ENCODE peak calls at places on chromosomes 16 and 17, in six cellular contexts. M is H9, Y is IMR-90, E is H1, F is mesenchymal stem cell, H is neuronal stem cell. J is an unnamed sample.
A peak's percentile ranks its signal among the peaks of the same experiment; 100 is the strongest.

GRCh38 chr16:68344252-68344651 is 33.4 kb downstream of the PRMT7 start:
- DNase-seq in M (no peak), Y (no peak), E (no peak), F (no peak), H (no peak), J (no peak)

GRCh38 chr17:7312432-7313027 is 2.6 kb downstream of the GPS2 start:
- DNase-seq in M (no peak), Y (no peak), E (no peak), F (no peak), H (no peak), J (no peak)

GRCh38 chr16:54175169-54175551 is 111.4 kb downstream of the IRX3 start:
- DNase-seq in M (no peak), Y (no peak), E (no peak), F (no peak), H (no peak), J (no peak)

GRCh38 chr16:86566966-86567700 is 504 bp downstream of the FOXC2 start:
- DNase-seq in M (peak; percentile 67), Y (peak; percentile 62), E (no peak), F (peak; percentile 75), H (no peak), J (no peak)

GRCh38 chr16:83356266-83356665 is 451.5 kb upstream of the HSBP1 start:
- DNase-seq in M (peak; percentile 35), Y (peak; percentile 65), E (no peak), F (peak; percentile 53), H (peak; percentile 39), J (no peak)

GRCh38 chr17:68570531-68570930 is 30.6 kb downstream of the FAM20A start:
- DNase-seq in M (no peak), Y (no peak), E (no peak), F (no peak), H (no peak), J (no peak)

GRCh38 chr16:19912445-19913305 is 28.0 kb upstream of the GPRC5B start:
- DNase-seq in M (no peak), Y (peak; percentile 64), E (no peak), F (peak; percentile 25), H (no peak), J (no peak)

GRCh38 chr17:32461853-32462617 is 17.7 kb downstream of the PSMD11 start:
- DNase-seq in M (peak; percentile 66), Y (peak; percentile 52), E (no peak), F (peak; percentile 75), H (peak; percentile 45), J (peak; percentile 68)

GRCh38 chr16:86667035-86667434 is 88.7 kb downstream of the FOXL1 start:
- DNase-seq in M (no peak), Y (no peak), E (no peak), F (no peak), H (no peak), J (no peak)

GRCh38 chr17:77681820-77682219 is 276.7 kb upstream of the TNRC6C start:
- DNase-seq in M (peak; percentile 21), Y (peak; percentile 1), E (no peak), F (no peak), H (no peak), J (no peak)

GRCh38 chr16:13935408-13935807 is 15.5 kb downstream of the ERCC4 start:
- DNase-seq in M (peak; percentile 71), Y (no peak), E (no peak), F (no peak), H (peak; percentile 27), J (no peak)

GRCh38 chr17:73591278-73592078 is 52.8 kb downstream of the SDK2 start:
- DNase-seq in M (no peak), Y (no peak), E (no peak), F (no peak), H (no peak), J (peak; percentile 5)

GRCh38 chr16:24493859-24494258 is 45.5 kb upstream of the RBBP6 start:
- DNase-seq in M (no peak), Y (no peak), E (no peak), F (no peak), H (no peak), J (peak; percentile 58)

GRCh38 chr17:4136373-4136772 is 6.5 kb downstream of the ZZEF1 start:
- DNase-seq in M (no peak), Y (peak; percentile 37), E (no peak), F (no peak), H (no peak), J (no peak)

GRCh38 chr16:80274576-80275191 is 266.1 kb upstream of the DYNLRB2 start:
- DNase-seq in M (no peak), Y (peak; percentile 81), E (no peak), F (no peak), H (peak; percentile 39), J (no peak)

GRCh38 chr17:77332034-77332971 is 191.5 kb downstream of the SEC14L1 start:
- DNase-seq in M (no peak), Y (no peak), E (no peak), F (peak; percentile 14), H (no peak), J (peak; percentile 43)

GRCh38 chr17:12790806-12791148 is 1.5 kb downstream of the ARHGAP44 start:
- DNase-seq in M (no peak), Y (no peak), E (no peak), F (no peak), H (no peak), J (peak; percentile 8)

GRCh38 chr17:50668025-50668837 is 33.5 kb downstream of the ABCC3 start:
- DNase-seq in M (no peak), Y (peak; percentile 41), E (no peak), F (no peak), H (no peak), J (no peak)
- H3K27ac ChIP-seq in M (no peak overlapping the region), Y (peak overlapping the region; percentile 48), E (no peak overlapping the region), F (no peak overlapping the region), H (no peak overlapping the region), J (no peak overlapping the region)

GRCh38 chr16:66278604-66279262 is 87.8 kb upstream of the CDH5 start:
- DNase-seq in M (peak; percentile 49), Y (no peak), E (no peak), F (no peak), H (no peak), J (peak; percentile 87)
- H3K14ac ChIP-seq in M (no peak overlapping the region), Y (no peak overlapping the region), E (no peak overlapping the region), F (no peak overlapping the region), H (no peak overlapping the region), J (peak overlapping the region; percentile 43)

GRCh38 chr16:27498020-27498419 is 51.7 kb downstream of the GTF3C1 start:
- DNase-seq in M (no peak), Y (peak; percentile 16), E (no peak), F (no peak), H (no peak), J (no peak)
- H3K27me3 ChIP-seq in M (no peaks in the 10 kb centered on the region), Y (no peaks in the 10 kb centered on the region), E (no peaks in the 10 kb centered on the region), F (no peaks in the 10 kb centered on the region), H (no peaks in the 10 kb centered on the region), J (no peaks in the 10 kb centered on the region)

GRCh38 chr17:2749058-2749783 is at the start of gene CCDC92B:
- DNase-seq in M (peak; percentile 51), Y (no peak), E (no peak), F (no peak), H (peak; percentile 15), J (no peak)
- H3K27ac ChIP-seq in M (no peak within 1 kb of the TSS), Y (no peak within 1 kb of the TSS), E (no peak within 1 kb of the TSS), F (no peak within 1 kb of the TSS), H (no peak within 1 kb of the TSS), J (no peak within 1 kb of the TSS)

GRCh38 chr16:57899771-57900661 is 70.9 kb downstream of the CNGB1 start:
- DNase-seq in M (peak; percentile 73), Y (peak; percentile 62), E (no peak), F (peak; percentile 64), H (peak; percentile 67), J (peak; percentile 53)
- H3K14ac ChIP-seq in M (no peak overlapping the region), Y (no peak overlapping the region), E (no peak overlapping the region), F (no peak overlapping the region), H (no peak overlapping the region), J (no peak overlapping the region)